ENCODE peak calls at places on chromosomes 13 and 19, in four cellular contexts. One of them, this sample, is unnamed.

GRCh38 chr13:66154354-66154753 is 1075.8 kb downstream of the PCDH9 start:
- DNase-seq in body of pancreas: no peak
- DNase-seq in IMR-90: no peak
- DNase-seq in heart left ventricle: no peak
- DNase-seq in this sample: no peak

GRCh38 chr19:38977445-38978314 is 2.1 kb upstream of the FBXO17 start:
- DNase-seq in body of pancreas: no peak
- DNase-seq in IMR-90: peak
- DNase-seq in heart left ventricle: no peak
- DNase-seq in this sample: peak

GRCh38 chr19:49458567-49458903 is 5.5 kb downstream of the ALDH16A1 start:
- DNase-seq in body of pancreas: no peak
- DNase-seq in IMR-90: no peak
- DNase-seq in heart left ventricle: no peak
- DNase-seq in this sample: no peak

GRCh38 chr19:39130337-39131254 is 5.0 kb downstream of the PAK4 start:
- DNase-seq in body of pancreas: no peak
- DNase-seq in IMR-90: no peak
- DNase-seq in heart left ventricle: no peak
- DNase-seq in this sample: no peak

GRCh38 chr13:43783820-43784219 is 3.0 kb downstream of the ENOX1 start:
- DNase-seq in body of pancreas: no peak
- DNase-seq in IMR-90: peak
- DNase-seq in heart left ventricle: no peak
- DNase-seq in this sample: no peak

GRCh38 chr19:13037718-13038117 is 42.4 kb downstream of the NFIX start:
- DNase-seq in body of pancreas: no peak
- DNase-seq in IMR-90: no peak
- DNase-seq in heart left ventricle: no peak
- DNase-seq in this sample: no peak

GRCh38 chr13:77267362-77267761 is 59.5 kb downstream of the MYCBP2 start:
- DNase-seq in body of pancreas: no peak
- DNase-seq in IMR-90: peak
- DNase-seq in heart left ventricle: no peak
- DNase-seq in this sample: no peak

GRCh38 chr19:11025445-11025844 is 63.8 kb upstream of the LDLR start:
- DNase-seq in body of pancreas: no peak
- DNase-seq in IMR-90: no peak
- DNase-seq in heart left ventricle: no peak
- DNase-seq in this sample: no peak

GRCh38 chr13:83498486-83499190 is 383.6 kb downstream of the SLITRK1 start:
- DNase-seq in body of pancreas: no peak
- DNase-seq in IMR-90: peak
- DNase-seq in heart left ventricle: no peak
- DNase-seq in this sample: no peak

GRCh38 chr13:23069571-23069970 is 111.2 kb upstream of the SGCG start:
- DNase-seq in body of pancreas: no peak
- DNase-seq in IMR-90: peak
- DNase-seq in heart left ventricle: no peak
- DNase-seq in this sample: no peak

GRCh38 chr19:55210120-55210493 is 806 bp upstream of the PTPRH start:
- DNase-seq in body of pancreas: peak
- DNase-seq in IMR-90: peak
- DNase-seq in heart left ventricle: no peak
- DNase-seq in this sample: peak

GRCh38 chr13:109684084-109684835 is 102.1 kb downstream of the IRS2 start:
- DNase-seq in body of pancreas: peak
- DNase-seq in IMR-90: no peak
- DNase-seq in heart left ventricle: no peak
- DNase-seq in this sample: no peak

GRCh38 chr13:36887758-36888521 is 32.1 kb downstream of the SMAD9 start:
- DNase-seq in body of pancreas: no peak
- DNase-seq in IMR-90: no peak
- DNase-seq in heart left ventricle: no peak
- DNase-seq in this sample: no peak

GRCh38 chr13:111489301-111489700 is 168.9 kb downstream of the TEX29 start:
- DNase-seq in body of pancreas: no peak
- DNase-seq in IMR-90: no peak
- DNase-seq in heart left ventricle: no peak
- DNase-seq in this sample: no peak

GRCh38 chr13:112441226-112441625 is 65.1 kb downstream of the SPACA7 start:
- DNase-seq in body of pancreas: no peak
- DNase-seq in IMR-90: no peak
- DNase-seq in heart left ventricle: no peak
- DNase-seq in this sample: no peak

GRCh38 chr19:50790365-50790825 is at the start of gene ACP4:
- DNase-seq in body of pancreas: no peak
- DNase-seq in IMR-90: no peak
- DNase-seq in heart left ventricle: no peak
- DNase-seq in this sample: no peak

GRCh38 chr13:73177911-73178565 is 119.2 kb downstream of the KLF5 start:
- DNase-seq in body of pancreas: no peak
- DNase-seq in IMR-90: no peak
- DNase-seq in heart left ventricle: no peak
- DNase-seq in this sample: no peak

GRCh38 chr19:43290568-43291359 is 21.4 kb upstream of the PSG9 start:
- DNase-seq in body of pancreas: no peak
- DNase-seq in IMR-90: no peak
- DNase-seq in heart left ventricle: no peak
- DNase-seq in this sample: no peak

GRCh38 chr13:78875792-78876580 is 217.0 kb upstream of the OBI1 start:
- DNase-seq in body of pancreas: no peak
- DNase-seq in IMR-90: no peak
- DNase-seq in heart left ventricle: no peak
- DNase-seq in this sample: no peak

GRCh38 chr19:17806945-17807344 is 12.0 kb downstream of the B3GNT3 start:
- DNase-seq in body of pancreas: no peak
- DNase-seq in IMR-90: no peak
- DNase-seq in heart left ventricle: no peak
- DNase-seq in this sample: no peak

GRCh38 chr13:94677799-94678198 is 34.5 kb downstream of the SOX21 start:
- DNase-seq in body of pancreas: no peak
- DNase-seq in IMR-90: no peak
- DNase-seq in heart left ventricle: no peak
- DNase-seq in this sample: no peak

GRCh38 chr19:16202320-16203255 is 4.9 kb downstream of the AP1M1 start:
- DNase-seq in body of pancreas: no peak
- DNase-seq in IMR-90: no peak
- DNase-seq in heart left ventricle: no peak
- DNase-seq in this sample: no peak

GRCh38 chr19:1675633-1676350 is 23.4 kb upstream of the TCF3 start:
- DNase-seq in body of pancreas: peak
- DNase-seq in IMR-90: no peak
- DNase-seq in heart left ventricle: no peak
- DNase-seq in this sample: no peak

GRCh38 chr19:1161716-1162115 is 12.4 kb downstream of the SBNO2 start:
- DNase-seq in body of pancreas: no peak
- DNase-seq in IMR-90: peak
- DNase-seq in heart left ventricle: no peak
- DNase-seq in this sample: peak

GRCh38 chr13:106152047-106152446 is 383.4 kb downstream of the EFNB2 start:
- DNase-seq in body of pancreas: no peak
- DNase-seq in IMR-90: no peak
- DNase-seq in heart left ventricle: no peak
- DNase-seq in this sample: no peak

GRCh38 chr13:72864142-72865035 is 82.5 kb downstream of the PIBF1 start:
- DNase-seq in body of pancreas: no peak
- DNase-seq in IMR-90: peak
- DNase-seq in heart left ventricle: no peak
- DNase-seq in this sample: no peak

GRCh38 chr13:68304287-68304893 is 1074.3 kb upstream of the PCDH9 start:
- DNase-seq in body of pancreas: no peak
- DNase-seq in IMR-90: no peak
- DNase-seq in heart left ventricle: no peak
- DNase-seq in this sample: peak

GRCh38 chr19:44557933-44558332 is 28.5 kb upstream of the CEACAM20 start:
- DNase-seq in body of pancreas: no peak
- DNase-seq in IMR-90: no peak
- DNase-seq in heart left ventricle: no peak
- DNase-seq in this sample: no peak

GRCh38 chr19:4844348-4845179 is 13.1 kb upstream of the TICAM1 start:
- DNase-seq in body of pancreas: peak
- DNase-seq in IMR-90: peak
- DNase-seq in heart left ventricle: peak
- DNase-seq in this sample: no peak

GRCh38 chr13:39370554-39370953 is 232.4 kb downstream of the LHFPL6 start:
- DNase-seq in body of pancreas: no peak
- DNase-seq in IMR-90: peak
- DNase-seq in heart left ventricle: peak
- DNase-seq in this sample: no peak

GRCh38 chr19:44839272-44839671 is 6.8 kb upstream of the NECTIN2 start:
- DNase-seq in body of pancreas: no peak
- DNase-seq in IMR-90: no peak
- DNase-seq in heart left ventricle: no peak
- DNase-seq in this sample: no peak

GRCh38 chr13:66858163-66858562 is 372.0 kb downstream of the PCDH9 start:
- DNase-seq in body of pancreas: no peak
- DNase-seq in IMR-90: no peak
- DNase-seq in heart left ventricle: no peak
- DNase-seq in this sample: no peak

GRCh38 chr13:49305824-49306425 is 58.2 kb downstream of the CDADC1 start:
- DNase-seq in body of pancreas: no peak
- DNase-seq in IMR-90: no peak
- DNase-seq in heart left ventricle: no peak
- DNase-seq in this sample: no peak

GRCh38 chr13:49307365-49307764 is 59.6 kb downstream of the CDADC1 start:
- DNase-seq in body of pancreas: no peak
- DNase-seq in IMR-90: no peak
- DNase-seq in heart left ventricle: peak
- DNase-seq in this sample: no peak

GRCh38 chr13:49310251-49310650 is 62.5 kb downstream of the CDADC1 start:
- DNase-seq in body of pancreas: no peak
- DNase-seq in IMR-90: no peak
- DNase-seq in heart left ventricle: no peak
- DNase-seq in this sample: no peak

GRCh38 chr13:49308977-49309408 is 61.3 kb downstream of the CDADC1 start:
- DNase-seq in body of pancreas: peak
- DNase-seq in IMR-90: peak
- DNase-seq in heart left ventricle: peak
- DNase-seq in this sample: no peak

GRCh38 chr13:49308104-49308875 is 60.6 kb downstream of the CDADC1 start:
- DNase-seq in body of pancreas: peak
- DNase-seq in IMR-90: peak
- DNase-seq in heart left ventricle: peak
- DNase-seq in this sample: no peak
- TF ChIP-seq POLR2A in body of pancreas: peak
- TF ChIP-seq POLR2A in IMR-90: no peak
- TF ChIP-seq POLR2A in heart left ventricle: no peak
- TF ChIP-seq POLR2A in this sample: no peak

DNA sequence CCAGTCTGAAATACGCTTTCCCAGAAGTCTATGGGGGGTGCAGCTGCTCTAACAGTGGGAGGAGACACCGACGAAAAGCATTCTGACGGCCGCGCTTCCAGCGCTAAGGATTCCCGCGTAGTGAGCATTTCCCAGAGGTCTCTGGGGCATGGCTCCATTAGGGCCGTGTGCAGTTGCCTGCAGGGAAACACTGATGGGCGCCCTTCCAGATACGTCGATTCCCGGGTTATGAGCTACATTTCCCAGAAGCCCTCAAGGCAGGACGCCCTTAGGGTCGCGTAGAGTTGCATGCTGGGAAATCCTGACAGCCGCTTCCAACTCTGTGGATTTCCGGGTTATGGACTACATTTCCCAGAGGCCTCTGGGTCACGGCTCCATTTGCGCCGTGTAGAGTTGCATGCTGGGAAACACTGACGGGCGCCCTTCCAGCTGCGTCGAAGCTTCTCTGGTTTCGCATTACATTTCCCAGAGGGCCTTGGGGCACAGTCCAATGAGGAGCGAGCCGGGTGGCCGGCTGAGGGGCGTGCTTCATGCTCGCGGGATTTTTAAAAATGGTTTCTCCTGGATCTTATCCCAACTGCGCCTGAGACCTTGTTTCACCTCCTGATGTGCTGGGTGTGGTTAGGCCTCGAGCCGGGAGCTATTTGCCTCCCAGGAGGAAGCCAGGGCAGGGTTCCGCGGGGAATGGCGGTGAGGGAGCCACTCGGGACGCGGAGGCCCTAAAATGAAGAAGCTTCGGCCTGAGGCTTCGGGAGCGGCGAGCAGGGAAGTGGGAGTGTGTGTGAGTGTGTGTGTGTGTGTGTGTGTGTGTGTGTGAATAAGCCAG is 17.2 kb upstream of the ZNF331 start:
- DNase-seq in body of pancreas: peak
- DNase-seq in IMR-90: peak
- DNase-seq in heart left ventricle: peak
- DNase-seq in this sample: peak
- TF ChIP-seq POLR2A in body of pancreas: peak
- TF ChIP-seq POLR2A in IMR-90: no peak
- TF ChIP-seq POLR2A in heart left ventricle: no peak
- TF ChIP-seq POLR2A in this sample: peak

DNA sequence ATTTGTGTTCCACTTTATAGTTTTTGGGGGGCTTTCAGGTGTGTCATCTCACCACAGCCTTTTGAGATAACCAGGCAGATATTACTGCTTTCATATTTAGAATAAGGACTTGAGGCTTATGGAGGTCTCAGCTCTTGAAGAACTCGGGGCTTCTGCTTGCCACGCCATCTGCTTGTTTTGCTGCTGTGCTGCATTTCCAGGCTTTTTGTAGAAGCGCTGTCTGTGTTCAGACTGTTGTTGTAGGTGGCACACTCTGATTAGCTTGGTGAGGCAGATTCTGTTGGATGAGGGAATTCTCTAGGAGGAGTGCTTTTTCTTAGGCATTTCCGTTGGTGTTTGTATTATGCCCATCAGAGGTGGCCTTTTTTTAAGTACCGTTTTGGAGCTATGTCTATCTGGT is 57.2 kb downstream of the WASF3 start:
- DNase-seq in body of pancreas: no peak
- DNase-seq in IMR-90: no peak
- DNase-seq in heart left ventricle: no peak
- DNase-seq in this sample: no peak
- TF ChIP-seq POLR2A in body of pancreas: no peak
- TF ChIP-seq POLR2A in IMR-90: no peak
- TF ChIP-seq POLR2A in heart left ventricle: no peak
- TF ChIP-seq POLR2A in this sample: no peak

DNA sequence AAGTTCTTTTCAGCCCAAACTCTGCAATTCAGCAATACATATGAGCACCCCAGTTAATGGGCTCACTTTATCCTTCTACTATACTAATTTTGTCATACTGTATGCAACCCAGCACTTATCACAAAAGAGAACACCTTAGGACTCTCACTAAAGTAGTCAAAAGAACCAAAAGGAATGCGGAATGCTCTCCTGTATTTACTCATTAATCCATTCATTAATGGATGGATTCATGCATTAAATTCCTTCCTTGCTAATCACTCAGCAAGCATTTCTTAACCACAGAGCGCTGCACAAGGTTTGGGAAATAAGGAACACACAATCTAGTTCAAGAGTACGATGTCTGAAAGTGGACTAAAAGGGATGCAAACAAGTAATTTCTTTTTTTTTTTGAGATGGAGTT is 12.8 kb upstream of the DOCK9 start:
- DNase-seq in body of pancreas: no peak
- DNase-seq in IMR-90: no peak
- DNase-seq in heart left ventricle: no peak
- DNase-seq in this sample: no peak
- TF ChIP-seq POLR2A in body of pancreas: no peak
- TF ChIP-seq POLR2A in IMR-90: no peak
- TF ChIP-seq POLR2A in heart left ventricle: no peak
- TF ChIP-seq POLR2A in this sample: no peak